ENCODE peak calls at places on chromosomes 7 and 10, in four cellular contexts. One of them, this sample, is unnamed.

GRCh38 chr10:92695679-92696605 is 6.2 kb downstream of the HHEX start:
- DNase-seq in mesothelial cell of epicardium: peak
- DNase-seq in adipocyte: peak
- DNase-seq in SJSA1: no peak
- DNase-seq in this sample: no peak

GRCh38 chr7:132575987-132576722 is at the start of gene PLXNA4:
- DNase-seq in adipocyte: peak
- DNase-seq in SJSA1: no peak
- DNase-seq in mesothelial cell of epicardium: peak
- DNase-seq in this sample: no peak

GRCh38 chr7:5497158-5498103 is 73.8 kb upstream of the TNRC18 start:
- DNase-seq in mesothelial cell of epicardium: no peak
- DNase-seq in SJSA1: no peak
- DNase-seq in adipocyte: no peak
- DNase-seq in this sample: no peak

GRCh38 chr7:131844380-131844779 is 288.0 kb upstream of the PODXL start:
- DNase-seq in adipocyte: no peak
- DNase-seq in SJSA1: no peak
- DNase-seq in mesothelial cell of epicardium: no peak
- DNase-seq in this sample: no peak

GRCh38 chr7:45269192-45269591 is 111.6 kb downstream of the RAMP3 start:
- DNase-seq in adipocyte: no peak
- DNase-seq in mesothelial cell of epicardium: no peak
- DNase-seq in SJSA1: no peak
- DNase-seq in this sample: no peak

GRCh38 chr10:118246340-118247247 is 95.5 kb downstream of the FAM204A start:
- DNase-seq in mesothelial cell of epicardium: no peak
- DNase-seq in SJSA1: no peak
- DNase-seq in adipocyte: no peak
- DNase-seq in this sample: no peak

GRCh38 chr10:112672706-112673105 is 225.7 kb downstream of the VTI1A start:
- DNase-seq in mesothelial cell of epicardium: no peak
- DNase-seq in adipocyte: no peak
- DNase-seq in SJSA1: no peak
- DNase-seq in this sample: no peak

GRCh38 chr10:97428572-97428981 is 2.6 kb downstream of the PGAM1 start:
- DNase-seq in SJSA1: no peak
- DNase-seq in adipocyte: peak
- DNase-seq in mesothelial cell of epicardium: no peak
- DNase-seq in this sample: no peak

GRCh38 chr10:86942441-86943315 is 14.7 kb downstream of the MMRN2 start:
- DNase-seq in SJSA1: no peak
- DNase-seq in mesothelial cell of epicardium: no peak
- DNase-seq in adipocyte: no peak
- DNase-seq in this sample: peak

GRCh38 chr7:140035400-140036223 is 27.1 kb downstream of the PARP12 start:
- DNase-seq in SJSA1: peak
- DNase-seq in mesothelial cell of epicardium: no peak
- DNase-seq in adipocyte: peak
- DNase-seq in this sample: no peak

GRCh38 chr7:142355328-142355727 is 97.5 kb upstream of the PRSS58 start:
- DNase-seq in adipocyte: peak
- DNase-seq in mesothelial cell of epicardium: no peak
- DNase-seq in SJSA1: no peak
- DNase-seq in this sample: no peak

GRCh38 chr7:159030490-159031134 is 114.1 kb downstream of the VIPR2 start:
- DNase-seq in SJSA1: peak
- DNase-seq in mesothelial cell of epicardium: peak
- DNase-seq in adipocyte: no peak
- DNase-seq in this sample: peak

GRCh38 chr10:127945335-127945734 is 38.4 kb downstream of the PTPRE start:
- DNase-seq in mesothelial cell of epicardium: no peak
- DNase-seq in SJSA1: peak
- DNase-seq in adipocyte: no peak
- DNase-seq in this sample: peak

This sample was measured in coronary artery.